ENCODE peak calls at places on chromosomes 3 and 15, in five cellular contexts. F is fibroblast of lung; Y is upper lobe of left lung; A is heart left ventricle; T is naive thymus-derived CD4-positive, alpha-beta T cell. E is an unnamed sample. For H3K27me3, the result is how much of the 10 kb centered on the place peaks cover.

GRCh38 chr3:63995056-63995576 is 28.2 kb downstream of the PSMD6 start:
- DNase-seq in A (no peak), Y (peak), T (peak), F (no peak), E (no peak)

GRCh38 chr3:133871368-133872090 is 24.2 kb downstream of the RAB6B start:
- DNase-seq in A (no peak), Y (no peak), T (no peak), F (no peak), E (no peak)

GRCh38 chr15:100078511-100079220 is 263.1 kb downstream of the ADAMTS17 start:
- DNase-seq in Y (no peak), F (peak), T (no peak), A (no peak), E (no peak)

GRCh38 chr15:21267231-21267630 is 173.1 kb downstream of the POTEB3 start:
- DNase-seq in A (no peak), F (no peak), Y (no peak), T (no peak), E (no peak)

GRCh38 chr3:194404365-194405140 is 5.5 kb upstream of the GP5 start:
- DNase-seq in F (peak), T (peak), A (no peak), Y (no peak), E (no peak)

GRCh38 chr3:146160964-146161724 is at the start of gene PLOD2:
- DNase-seq in Y (peak), F (peak), A (peak), T (no peak), E (peak)

GRCh38 chr3:86168512-86168911 is 822.4 kb downstream of the VGLL3 start:
- DNase-seq in T (no peak), A (no peak), Y (no peak), F (no peak), E (no peak)

GRCh38 chr3:45638299-45639043 is 43.9 kb downstream of the LIMD1 start:
- DNase-seq in T (no peak), Y (no peak), A (no peak), F (peak), E (no peak)

GRCh38 chr15:60933914-60934885 is 294.9 kb downstream of the RORA start:
- DNase-seq in F (peak), Y (no peak), T (no peak), A (no peak), E (no peak)

GRCh38 chr3:120780977-120781376 is 38.4 kb downstream of the GTF2E1 start:
- DNase-seq in T (no peak), Y (no peak), A (no peak), F (peak), E (no peak)

GRCh38 chr3:60355825-60356224 is 895.4 kb downstream of the FHIT start:
- DNase-seq in T (no peak), Y (no peak), F (no peak), A (no peak), E (no peak)

GRCh38 chr3:14472471-14473351 is 67.4 kb downstream of the GRIP2 start:
- DNase-seq in A (no peak), F (peak), T (no peak), Y (peak), E (no peak)

GRCh38 chr3:115699741-115700140 is 76.4 kb downstream of the GAP43 start:
- DNase-seq in A (no peak), T (no peak), F (peak), Y (no peak), E (no peak)

GRCh38 chr3:42229266-42229941 is 36.6 kb downstream of the CCK start:
- DNase-seq in A (no peak), Y (no peak), T (no peak), F (no peak), E (no peak)

GRCh38 chr3:129552287-129553050 is 9.5 kb downstream of the H1-8 start:
- DNase-seq in F (no peak), A (no peak), T (no peak), Y (no peak), E (peak)

GRCh38 chr3:59660852-59661624 is 611.2 kb upstream of the CFAP20DC start:
- DNase-seq in A (no peak), Y (no peak), T (no peak), F (no peak), E (no peak)

GRCh38 chr3:160554980-160555379 is 10.4 kb downstream of the KPNA4 start:
- DNase-seq in Y (no peak), F (no peak), A (no peak), T (no peak), E (no peak)

GRCh38 chr3:41274944-41275668 is 75.8 kb downstream of the CTNNB1 start:
- DNase-seq in Y (no peak), F (peak), A (no peak), T (no peak), E (no peak)

GRCh38 chr3:80338366-80338765 is 570.6 kb upstream of the ROBO1 start:
- DNase-seq in Y (no peak), T (no peak), A (no peak), F (peak), E (no peak)

GRCh38 chr15:64891546-64891945 is 20.2 kb upstream of the ANKDD1A start:
- DNase-seq in A (no peak), T (no peak), F (no peak), Y (no peak), E (no peak)

GRCh38 chr3:155292693-155293092 is 790 bp downstream of the STRIT1 start:
- DNase-seq in F (no peak), A (no peak), Y (no peak), T (no peak), E (no peak)

GRCh38 chr3:99474776-99475175 is 163.6 kb upstream of the COL8A1 start:
- DNase-seq in Y (no peak), T (no peak), A (no peak), F (no peak), E (no peak)

DNA sequence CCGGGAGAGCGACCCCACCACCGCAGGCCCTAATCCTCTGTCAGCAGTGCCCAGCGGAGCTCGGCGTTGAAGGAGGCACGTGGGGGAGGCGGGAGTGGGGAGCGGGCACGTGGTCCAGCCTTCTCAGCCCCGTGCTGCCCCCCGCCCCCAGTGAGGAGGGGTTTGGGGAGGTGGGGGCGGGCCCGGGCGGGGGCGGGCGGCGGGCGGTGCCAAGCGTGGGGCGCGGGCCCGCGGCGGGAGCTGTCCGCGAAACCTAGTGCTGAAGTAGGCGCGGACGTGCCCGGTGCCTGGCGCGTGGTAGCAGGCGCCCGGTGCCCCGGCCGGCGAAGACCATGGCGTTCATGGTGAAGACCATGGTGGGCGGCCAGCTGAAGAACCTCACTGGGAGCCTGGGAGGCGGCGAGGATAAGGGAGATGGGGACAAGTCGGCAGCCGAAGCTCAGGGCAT is at the start of gene CPLX3:
- DNase-seq in Y (no peak), T (peak), F (no peak), A (no peak), E (peak)
- H3K27me3 ChIP-seq in Y (under half), T (under half), F (under half), A (under half), E (under half)

DNA sequence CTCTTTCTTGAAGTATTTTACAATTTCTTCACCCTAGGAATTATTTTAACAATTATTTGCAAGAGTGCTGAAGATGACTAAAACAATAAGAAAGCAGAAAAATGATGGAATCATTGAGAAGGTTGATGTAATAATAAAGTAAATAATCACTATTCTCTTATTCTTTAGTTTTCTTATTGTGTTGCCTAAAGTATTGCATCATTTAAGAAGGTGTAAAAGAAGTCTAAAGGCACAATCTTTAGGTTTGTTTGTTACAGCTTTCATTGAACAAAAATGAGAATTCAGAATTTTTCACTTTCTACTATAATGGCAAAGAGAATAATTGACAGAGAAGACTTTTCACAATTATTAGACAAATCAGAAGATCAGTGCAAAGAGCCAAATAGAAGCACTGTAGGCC is 65.2 kb downstream of the ASTE1 start:
- DNase-seq in T (no peak), A (no peak), F (no peak), Y (no peak), E (no peak)
- H3K4me3 ChIP-seq in T (no peak), A (no peak), F (no peak), Y (no peak), E (no peak)

DNA sequence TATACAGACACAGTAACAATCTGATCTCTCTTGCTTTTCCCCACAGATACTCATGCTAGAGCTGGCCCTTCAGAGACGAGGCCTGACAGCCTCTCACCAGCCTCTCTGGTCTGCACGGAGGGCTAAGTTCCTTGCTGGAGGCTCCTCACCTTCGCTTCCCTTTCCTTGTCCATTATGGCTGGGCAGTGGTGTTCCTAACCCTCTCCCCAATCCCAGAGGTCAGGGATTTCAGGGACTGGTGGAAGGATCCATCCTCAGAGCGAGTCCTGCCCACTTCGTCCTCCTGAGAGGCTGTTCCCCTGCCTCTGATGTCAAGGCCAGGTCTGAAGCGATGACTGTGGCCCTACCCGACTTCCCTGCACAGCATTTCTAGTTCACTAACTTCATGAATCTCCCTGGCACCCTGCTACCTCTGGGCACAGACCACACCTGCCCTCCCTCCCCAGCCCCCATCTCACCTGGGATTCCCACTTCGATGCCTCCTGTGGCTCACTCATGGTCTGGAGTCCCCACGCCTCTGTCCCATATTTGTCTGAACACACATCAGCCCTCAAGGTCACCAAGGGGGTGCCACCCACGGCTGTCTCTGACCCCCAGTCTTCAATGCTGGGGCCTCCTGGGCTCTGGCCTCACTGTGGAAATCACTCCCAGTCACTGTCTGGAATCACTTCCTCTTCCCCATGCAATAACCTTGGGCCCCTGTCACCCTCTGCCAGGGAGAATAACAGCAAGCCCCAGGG is 124.9 kb upstream of the PRR20G start:
- DNase-seq in T (no peak), Y (peak), F (no peak), A (no peak), E (no peak)
- H3K27me3 ChIP-seq in T (under half), Y (under half), F (under half), A (under half), E (under half)

GRCh38 chr3:171261487-171261886 is 198.7 kb downstream of the TNIK start:
- DNase-seq in T (no peak), F (peak), Y (no peak), A (no peak), E (no peak)
- H3K4me3 ChIP-seq in T (no peak), F (no peak), Y (no peak), A (no peak), E (no peak)

E was measured in H7.